ENCODE peak calls at places on chromosomes 1 and 21, in six cellular contexts. J is body of pancreas, F is Peyer's patch, C is esophagus squamous epithelium, Z is H54, I is endothelial cell of umbilical vein. A is an unnamed sample.

GRCh38 chr21:41153443-41153842 is 14.5 kb upstream of the BACE2 start:
- DNase-seq in Z (no peak), I (no peak), C (no peak), J (no peak), F (no peak), A (no peak)

GRCh38 chr21:34592120-34592561 is 22.8 kb downstream of the RCAN1 start:
- DNase-seq in F (peak), I (no peak), Z (no peak), C (no peak), J (peak), A (no peak)

GRCh38 chr1:245046764-245047163 is 108.0 kb upstream of the KIF26B start:
- DNase-seq in Z (no peak), F (no peak), J (peak), I (no peak), C (no peak), A (no peak)

GRCh38 chr1:7705908-7706216 is 65.2 kb upstream of the VAMP3 start:
- DNase-seq in F (no peak), I (no peak), Z (no peak), C (no peak), J (no peak), A (no peak)

GRCh38 chr21:45378258-45378966 is 26.6 kb upstream of the COL18A1 start:
- DNase-seq in C (no peak), F (no peak), J (peak), Z (no peak), I (peak), A (no peak)

GRCh38 chr1:245378352-245379144 is 223.8 kb downstream of the KIF26B start:
- DNase-seq in Z (no peak), C (no peak), J (no peak), I (no peak), F (no peak), A (no peak)

GRCh38 chr21:44466996-44467858 is 11.9 kb downstream of the LRRC3 start:
- DNase-seq in Z (no peak), J (no peak), C (no peak), F (peak), I (no peak), A (no peak)

GRCh38 chr1:9282436-9282955 is 10.2 kb upstream of the SPSB1 start:
- DNase-seq in F (no peak), Z (no peak), J (no peak), I (no peak), C (no peak), A (no peak)

GRCh38 chr21:15141236-15141970 is 76.6 kb upstream of the NRIP1 start:
- DNase-seq in J (peak), Z (no peak), C (no peak), F (peak), I (no peak), A (no peak)

GRCh38 chr1:25460020-25460419 is 29.3 kb downstream of the MACO1 start:
- DNase-seq in I (no peak), J (no peak), F (no peak), Z (no peak), C (no peak), A (no peak)

GRCh38 chr1:12502300-12503109 is 115.5 kb downstream of the DHRS3 start:
- DNase-seq in C (no peak), J (no peak), Z (no peak), F (peak), I (no peak), A (no peak)

GRCh38 chr1:46509414-46509813 is 19.8 kb downstream of the DMBX1 start:
- DNase-seq in Z (no peak), F (no peak), J (no peak), I (no peak), C (no peak), A (no peak)

GRCh38 chr1:201137579-201138310 is 10.8 kb upstream of the ASCL5 start:
- DNase-seq in F (no peak), Z (peak), C (no peak), I (peak), J (peak), A (no peak)

GRCh38 chr1:232590742-232591082 is 39.2 kb downstream of the SIPA1L2 start:
- DNase-seq in F (no peak), C (no peak), J (no peak), Z (no peak), I (no peak), A (no peak)

GRCh38 chr1:115469703-115470476 is 131.8 kb upstream of the NGF start:
- DNase-seq in Z (peak), C (no peak), J (peak), I (peak), F (no peak), A (peak)

GRCh38 chr1:210232524-210233215 is at the start of gene SERTAD4:
- DNase-seq in C (no peak), I (peak), Z (peak), F (no peak), J (no peak), A (no peak)

GRCh38 chr1:22609291-22609690 is 27.1 kb upstream of the C1QA start:
- DNase-seq in F (no peak), I (no peak), J (no peak), Z (no peak), C (no peak), A (no peak)

GRCh38 chr1:25613091-25613490 is 3.5 kb upstream of the MAN1C1 start:
- DNase-seq in I (no peak), Z (no peak), F (no peak), J (no peak), C (no peak), A (no peak)

GRCh38 chr1:31133368-31133767 is 67.9 kb upstream of the PUM1 start:
- DNase-seq in J (no peak), I (no peak), Z (no peak), C (no peak), F (no peak), A (no peak)

GRCh38 chr21:36696640-36697472 is 2.1 kb upstream of the SIM2 start:
- DNase-seq in I (no peak), J (no peak), C (no peak), Z (no peak), F (no peak), A (peak)

GRCh38 chr1:198330982-198331620 is 174.3 kb downstream of the NEK7 start:
- DNase-seq in F (no peak), I (no peak), Z (no peak), C (no peak), J (no peak), A (no peak)

GRCh38 chr1:3024588-3024987 is 3.3 kb downstream of the ACTRT2 start:
- DNase-seq in F (no peak), C (no peak), J (no peak), Z (no peak), I (no peak), A (no peak)

GRCh38 chr1:173663159-173663558 is 6.5 kb downstream of the ANKRD45 start:
- DNase-seq in F (no peak), J (no peak), Z (no peak), I (no peak), C (no peak), A (no peak)

GRCh38 chr1:55140546-55140983 is 74.6 kb downstream of the USP24 start:
- DNase-seq in Z (peak), F (peak), I (peak), C (peak), J (peak), A (no peak)

GRCh38 chr21:44962481-44962966 is 22.7 kb downstream of the SLX9 start:
- DNase-seq in F (no peak), I (peak), J (no peak), Z (peak), C (no peak), A (no peak)

DNA sequence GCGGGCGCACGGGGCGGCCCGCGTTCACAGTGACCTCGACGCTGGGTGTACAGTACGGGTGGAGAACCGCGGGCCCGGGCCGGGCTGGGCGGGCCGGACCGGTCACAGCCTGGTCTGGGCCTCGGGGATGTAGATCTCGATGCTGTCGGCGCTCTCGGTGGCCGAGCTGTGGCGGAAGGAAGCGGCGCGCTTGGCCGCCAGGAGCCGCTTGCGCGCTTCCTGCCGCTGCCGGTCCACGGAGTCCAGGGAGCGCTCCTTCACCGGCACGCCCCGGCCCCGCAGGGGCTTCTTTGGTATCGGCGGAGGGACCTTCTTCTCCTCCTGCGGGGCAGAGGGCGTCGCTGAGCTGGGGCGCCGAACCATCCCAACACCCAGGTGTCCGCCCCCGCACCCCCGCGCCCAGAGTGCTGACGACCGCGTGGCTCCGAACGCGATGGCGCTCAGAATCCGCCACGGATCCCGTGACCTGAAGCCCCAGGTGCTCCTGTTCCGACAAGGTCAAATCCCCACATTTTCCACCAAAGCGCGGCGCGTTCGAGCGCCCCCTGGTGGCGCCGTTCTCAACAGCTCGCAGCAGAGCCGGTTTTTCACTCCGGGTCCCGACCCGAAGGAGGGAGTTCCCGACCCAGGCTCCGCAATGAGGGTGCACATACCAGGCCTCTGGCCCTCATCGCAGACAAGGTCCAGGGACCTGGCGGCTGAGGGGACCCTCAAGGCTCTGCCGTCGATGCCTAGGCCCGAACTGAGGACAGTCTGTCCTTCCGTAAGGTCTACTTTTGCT is 6.6 kb upstream of the SMIM12 start:
- DNase-seq in J (peak), F (peak), C (peak), I (peak), Z (peak), A (peak)
- TF ChIP-seq POLR2A in J (peak), F (no peak), C (no peak), I (peak), Z (no peak), A (peak)

DNA sequence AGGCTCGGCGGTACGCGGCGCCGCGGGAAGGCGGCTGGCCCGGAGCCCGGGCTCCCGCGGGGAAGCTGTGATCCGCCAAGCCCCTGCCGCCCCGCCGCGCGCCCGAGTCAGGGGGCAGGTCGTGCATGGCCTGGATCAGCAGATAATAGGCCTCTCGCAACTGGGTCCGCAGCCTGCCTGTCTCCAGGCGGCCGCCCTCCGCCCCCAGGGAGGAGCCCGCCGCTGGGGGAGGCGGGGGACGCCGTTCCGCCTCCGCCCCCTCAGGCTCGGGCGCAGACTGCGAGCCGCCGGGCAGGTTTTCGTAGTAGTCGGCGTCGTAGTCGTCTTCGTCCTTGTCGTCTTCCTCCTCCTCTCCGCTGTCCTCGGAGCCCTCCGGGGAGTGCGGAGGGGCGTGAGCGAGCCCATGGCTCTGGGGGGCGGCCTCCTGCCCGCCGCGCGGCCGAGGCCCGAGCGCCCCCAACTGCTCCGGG is at the start of gene SYDE2:
- DNase-seq in J (peak), I (peak), Z (peak), F (peak), C (peak), A (peak)
- TF ChIP-seq POLR2A in J (peak), I (peak), Z (peak), F (peak), C (no peak), A (peak)

GRCh38 chr1:153661111-153661708 is 2.7 kb downstream of the SNAPIN start:
- DNase-seq in I (no peak), J (no peak), Z (no peak), C (no peak), F (no peak), A (no peak)
- TF ChIP-seq POLR2A in I (peak), J (no peak), Z (no peak), C (no peak), F (no peak), A (peak)

GRCh38 chr1:159896086-159896930 is 3.7 kb downstream of the CFAP45 start:
- DNase-seq in C (no peak), J (no peak), I (no peak), Z (no peak), F (peak), A (no peak)

GRCh38 chr1:159900755-159901335 is 880 bp upstream of the CFAP45 start:
- DNase-seq in C (no peak), I (no peak), J (no peak), Z (no peak), F (peak), A (no peak)

GRCh38 chr1:159897962-159898361 is 2.0 kb downstream of the CFAP45 start:
- DNase-seq in C (no peak), I (no peak), Z (no peak), J (no peak), F (no peak), A (no peak)

GRCh38 chr1:159900086-159900680 is at the start of gene CFAP45:
- DNase-seq in I (peak), F (peak), Z (no peak), J (peak), C (no peak), A (peak)

DNA sequence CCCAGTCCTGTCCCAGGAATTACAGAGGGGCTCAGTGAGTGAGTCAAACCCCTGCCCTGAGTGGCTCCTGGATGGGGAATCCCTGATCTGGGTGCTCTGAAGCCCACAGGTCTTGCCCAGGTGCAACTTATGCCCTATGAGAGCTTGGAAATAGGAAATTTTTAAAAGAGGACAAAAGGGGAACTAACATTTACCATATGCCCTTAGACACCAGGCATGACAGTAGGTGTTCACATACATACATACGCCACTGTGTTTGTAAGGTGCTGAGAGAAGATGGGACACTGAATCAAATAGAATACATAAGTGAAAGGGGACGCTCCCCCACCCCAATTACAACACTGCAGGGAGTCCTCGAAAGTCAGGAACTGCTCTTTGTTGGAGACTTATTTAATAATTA is 1.4 kb downstream of the CFAP45 start:
- DNase-seq in I (no peak), Z (no peak), F (no peak), J (no peak), C (no peak), A (no peak)
- TF ChIP-seq POLR2A in I (no peak), Z (no peak), F (no peak), J (no peak), C (no peak), A (no peak)

GRCh38 chr1:204151562-204152309 is at the start of gene ETNK2:
- DNase-seq in F (peak), J (peak), I (peak), C (no peak), Z (peak), A (peak)
- TF ChIP-seq POLR2A in F (no peak), J (no peak), I (no peak), C (no peak), Z (no peak), A (no peak)